ENCODE peak calls at places on chromosomes 16 and 17, in four cellular contexts. E is HCT116, R is ovary, H is upper lobe of right lung. K is an unnamed sample.

GRCh38 chr17:79925242-79925957 is 86.2 kb upstream of the CBX4 start:
- DNase-seq in E (no peak), R (no peak), H (peak), K (no peak)

GRCh38 chr17:1755993-1756306 is 5.9 kb upstream of the SERPINF1 start:
- DNase-seq in E (no peak), R (no peak), H (no peak), K (no peak)

GRCh38 chr17:30554839-30555751 is 77.9 kb downstream of the GOSR1 start:
- DNase-seq in E (peak), H (peak), R (no peak), K (no peak)

GRCh38 chr16:30984669-30985400 is at the start of gene HSD3B7:
- DNase-seq in E (peak), H (peak), R (peak), K (peak)

GRCh38 chr16:23348579-23349469 is 46.7 kb downstream of the SCNN1B start:
- DNase-seq in R (no peak), E (no peak), H (no peak), K (no peak)

GRCh38 chr16:86707171-86707570 is 128.8 kb downstream of the FOXL1 start:
- DNase-seq in E (no peak), R (no peak), H (no peak), K (no peak)

GRCh38 chr16:50261160-50261706 is 5.1 kb upstream of the ADCY7 start:
- DNase-seq in H (peak), E (no peak), R (no peak), K (no peak)

GRCh38 chr17:13601776-13602551 is at the start of gene HS3ST3A1:
- DNase-seq in E (no peak), R (peak), H (peak), K (peak)

GRCh38 chr17:9902116-9902515 is 3.0 kb downstream of the RCVRN start:
- DNase-seq in H (no peak), E (no peak), R (no peak), K (no peak)

GRCh38 chr17:27407916-27408846 is 48.1 kb upstream of the KSR1 start:
- DNase-seq in E (peak), H (no peak), R (no peak), K (peak)

GRCh38 chr17:64148699-64149098 is 18.8 kb upstream of the ERN1 start:
- DNase-seq in E (no peak), H (no peak), R (no peak), K (no peak)

GRCh38 chr17:51103050-51103449 is 17.6 kb downstream of the SPAG9 start:
- DNase-seq in E (no peak), R (no peak), H (no peak), K (no peak)

GRCh38 chr16:47716571-47716970 is 255.4 kb downstream of the PHKB start:
- DNase-seq in E (no peak), H (no peak), R (no peak), K (no peak)

GRCh38 chr17:48843172-48843900 is 12.5 kb downstream of the CALCOCO2 start:
- DNase-seq in E (no peak), R (no peak), H (no peak), K (no peak)

GRCh38 chr17:82076785-82077591 is 11.4 kb upstream of the DUS1L start:
- DNase-seq in E (no peak), R (no peak), H (no peak), K (no peak)

GRCh38 chr17:10243905-10244844 is 45.8 kb upstream of the GAS7 start:
- DNase-seq in R (peak), E (no peak), H (peak), K (peak)

GRCh38 chr17:39306509-39307212 is 80.9 kb upstream of the STAC2 start:
- DNase-seq in H (no peak), R (no peak), E (no peak), K (no peak)

GRCh38 chr17:4004517-4005295 is 40.5 kb upstream of the ATP2A3 start:
- DNase-seq in H (peak), E (peak), R (no peak), K (no peak)

GRCh38 chr16:86355538-86355937 is 154.8 kb upstream of the FOXF1 start:
- DNase-seq in R (no peak), H (no peak), E (peak), K (no peak)

GRCh38 chr17:32794533-32795246 is 82.2 kb downstream of the MYO1D start:
- DNase-seq in E (no peak), R (no peak), H (no peak), K (no peak)

GRCh38 chr16:4586297-4586696 is 28.4 kb downstream of the UBALD1 start:
- DNase-seq in H (no peak), R (no peak), E (no peak), K (no peak)

GRCh38 chr17:1286379-1287106 is 7.1 kb downstream of the TRARG1 start:
- DNase-seq in E (no peak), R (no peak), H (no peak), K (no peak)

GRCh38 chr17:40095944-40096791 is 4.2 kb downstream of the NR1D1 start:
- DNase-seq in E (no peak), H (no peak), R (no peak), K (no peak)

GRCh38 chr17:75288784-75289121 is 480 bp downstream of the SLC25A19 start:
- DNase-seq in E (no peak), H (peak), R (no peak), K (no peak)

GRCh38 chr17:79159926-79160325 is 85.3 kb downstream of the ENGASE start:
- DNase-seq in H (no peak), R (no peak), E (no peak), K (no peak)

GRCh38 chr17:633641-634091 is 81.0 kb downstream of the VPS53 start:
- DNase-seq in E (no peak), R (peak), H (no peak), K (no peak)

GRCh38 chr16:5032748-5033167 is 977 bp downstream of the NAGPA start:
- DNase-seq in E (no peak), R (no peak), H (no peak), K (no peak)

GRCh38 chr16:3961449-3961849 is 80.9 kb upstream of the CREBBP start:
- DNase-seq in H (no peak), R (no peak), E (no peak), K (no peak)

GRCh38 chr16:17590711-17591654 is 120.2 kb upstream of the XYLT1 start:
- DNase-seq in H (no peak), R (no peak), E (no peak), K (no peak)

GRCh38 chr16:80045944-80046660 is 445.6 kb upstream of the MAF start:
- DNase-seq in H (no peak), E (no peak), R (no peak), K (no peak)

GRCh38 chr17:40035162-40035559 is 19.0 kb downstream of the MED24 start:
- DNase-seq in R (no peak), E (no peak), H (no peak), K (no peak)

GRCh38 chr16:2154533-2155090 is 970 bp upstream of the TRAF7 start:
- DNase-seq in R (no peak), E (no peak), H (no peak), K (no peak)

GRCh38 chr17:61196302-61196704 is 203.3 kb upstream of the TBX2 start:
- DNase-seq in E (no peak), R (no peak), H (no peak), K (peak)

GRCh38 chr16:73056911-73057310 is 9.0 kb upstream of the ZFHX3 start:
- DNase-seq in E (no peak), H (no peak), R (no peak), K (no peak)

GRCh38 chr16:75424096-75424762 is 9.1 kb downstream of the CFDP1 start:
- DNase-seq in H (no peak), R (no peak), E (no peak), K (no peak)

GRCh38 chr17:36085710-36086268 is 4.2 kb downstream of the CCL3 start:
- DNase-seq in H (no peak), E (no peak), R (no peak), K (no peak)

GRCh38 chr17:58960068-58960467 is 146.6 kb downstream of the TRIM37 start:
- DNase-seq in E (peak), R (no peak), H (no peak), K (peak)

GRCh38 chr17:205176-205538 is 23.7 kb upstream of the DOC2B start:
- DNase-seq in R (no peak), H (no peak), E (no peak), K (no peak)

GRCh38 chr17:76458580-76459490 is 5.9 kb upstream of the UBE2O start:
- DNase-seq in E (peak), R (peak), H (peak), K (no peak)

GRCh38 chr16:68313116-68313515 is 2.3 kb downstream of the PRMT7 start:
- DNase-seq in E (no peak), R (no peak), H (no peak), K (no peak)

GRCh38 chr16:68309798-68310197 is 948 bp downstream of the SLC7A6OS start:
- DNase-seq in R (no peak), E (no peak), H (no peak), K (no peak)

GRCh38 chr16:68311316-68311620 is 449 bp downstream of the PRMT7 start:
- DNase-seq in H (no peak), R (no peak), E (no peak), K (no peak)

GRCh38 chr16:68306633-68307032 is 4.1 kb downstream of the SLC7A6OS start:
- DNase-seq in E (no peak), R (no peak), H (no peak), K (no peak)

DNA sequence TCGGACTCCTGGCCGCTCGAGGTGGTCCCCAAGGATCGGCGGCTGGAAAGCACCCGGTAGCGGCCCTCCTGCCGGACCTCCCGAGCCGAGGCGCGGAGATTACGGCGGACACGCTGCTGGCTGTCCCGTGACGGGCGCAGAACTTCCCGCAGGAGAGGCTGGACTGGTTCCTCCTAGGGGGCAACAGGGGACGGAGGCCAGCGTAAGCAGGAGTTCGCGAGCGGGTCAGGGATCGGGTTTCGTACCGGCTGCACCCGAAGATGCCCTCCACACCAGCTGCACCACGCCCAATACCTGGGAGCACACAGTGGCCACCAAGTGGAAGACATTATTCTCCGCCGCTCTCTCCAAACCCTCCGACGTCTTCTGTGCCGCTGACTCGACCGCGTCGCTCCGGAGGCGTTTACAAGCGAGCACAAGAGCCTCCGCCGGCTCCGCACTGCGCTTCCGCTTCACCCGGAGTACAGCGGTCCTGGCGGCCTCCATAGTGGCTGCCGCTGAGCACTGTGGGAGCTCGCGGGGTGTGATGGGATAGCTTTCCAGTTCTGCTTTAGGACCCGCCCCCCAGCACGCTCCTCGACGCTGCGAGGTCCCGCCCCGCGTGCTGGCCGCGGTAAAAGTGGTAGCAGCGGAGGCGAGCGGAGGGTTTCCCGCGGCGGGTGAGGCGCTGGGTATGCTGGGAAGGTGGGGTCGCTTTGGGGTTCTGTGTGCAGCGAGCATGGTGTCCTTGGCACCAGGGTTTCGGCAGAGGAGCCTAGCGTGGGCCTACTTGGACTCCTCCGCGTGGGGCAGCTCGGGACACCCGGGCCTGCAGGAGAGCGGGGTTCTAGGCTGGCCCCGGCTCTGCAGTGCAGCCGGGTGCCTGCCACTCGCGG is at the start of the genes PRMT7 and SLC7A6OS:
- DNase-seq in H (peak), E (peak), R (peak), K (peak)
- TF ChIP-seq CTCF in H (peak), E (no peak), R (peak), K (no peak)

GRCh38 chr17:17680477-17681186 is 626 bp upstream of the RAI1 start:
- DNase-seq in E (no peak), H (no peak), R (no peak), K (no peak)
- H3K4me3 ChIP-seq in E (peak), H (peak), R (peak), K (peak)

DNA sequence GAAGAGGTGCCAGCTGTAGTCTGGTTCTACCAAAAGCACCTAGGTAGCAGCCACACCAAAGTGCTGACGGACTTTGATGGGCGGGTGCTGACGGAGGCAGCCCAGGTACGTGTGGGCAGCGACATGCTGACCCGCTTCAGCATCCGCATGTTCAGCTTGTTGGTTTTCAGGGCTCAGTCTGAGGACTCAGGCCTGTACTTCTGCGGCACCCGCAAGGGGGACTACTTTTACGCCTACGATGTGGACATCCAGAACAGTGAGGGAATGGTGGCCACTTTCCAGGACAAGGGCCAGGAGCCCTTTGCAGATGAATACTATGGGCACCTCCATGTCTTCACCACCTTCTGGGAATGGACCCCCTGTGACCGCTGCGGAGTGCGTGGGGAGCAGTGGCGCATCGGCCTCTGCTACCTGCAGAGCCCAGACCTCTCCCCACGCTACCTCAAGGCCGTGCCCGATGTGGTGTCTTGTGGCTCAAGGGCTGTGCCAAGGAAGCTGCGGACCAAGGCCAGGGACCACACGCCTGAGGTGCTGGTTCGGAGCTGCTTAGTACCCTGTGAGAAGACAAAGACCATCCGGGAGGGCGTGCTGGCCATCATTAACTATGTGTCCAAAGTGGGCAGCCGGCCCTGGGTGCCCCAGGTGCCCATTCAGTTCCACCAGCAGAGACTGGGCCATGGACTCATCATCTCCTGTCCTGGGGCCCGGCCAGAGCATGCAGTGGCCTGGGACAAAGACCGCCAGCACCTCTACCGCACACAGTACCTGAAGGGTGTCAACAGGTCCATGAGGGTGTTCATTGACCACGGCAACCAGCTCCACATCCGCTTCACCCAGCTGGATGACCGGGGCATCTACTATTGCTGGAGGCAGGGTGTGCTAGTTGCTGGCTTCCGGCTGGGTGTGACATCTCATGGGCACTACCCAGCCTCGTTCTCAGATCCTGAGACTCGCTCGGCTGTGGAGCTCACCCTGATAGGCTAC is 5.0 kb upstream of the EFTUD2 start:
- DNase-seq in H (peak), E (no peak), R (no peak), K (no peak)
- TF ChIP-seq CTCF in H (no peak), E (no peak), R (no peak), K (no peak)

GRCh38 chr16:25013049-25013448 is 2.1 kb downstream of the ARHGAP17 start:
- DNase-seq in R (no peak), E (no peak), H (no peak), K (no peak)
- H3K4me3 ChIP-seq in R (no peak), E (no peak), H (peak), K (peak)

GRCh38 chr16:68884867-68885266 is 41.5 kb downstream of the TANGO6 start:
- DNase-seq in E (no peak), H (no peak), R (no peak), K (no peak)
- TF ChIP-seq CTCF in E (no peak), H (no peak), R (no peak), K (no peak)

GRCh38 chr17:66942453-66943264 is 21.8 kb upstream of the CACNG4 start:
- DNase-seq in R (no peak), H (peak), E (no peak), K (no peak)
- H3K4me3 ChIP-seq in R (no peak), H (no peak), E (no peak), K (no peak)

GRCh38 chr17:71959129-71959528 is 161.7 kb upstream of the SOX9 start:
- DNase-seq in E (peak), R (no peak), H (no peak), K (no peak)
- TF ChIP-seq CTCF in E (peak), R (no peak), H (peak), K (peak)